ENCODE peak calls at places on chromosome 1, in five cellular contexts. X is body of pancreas, I is hepatocyte, T is ovary, A is kidney. R is an unnamed sample.
A peak's percentile ranks its signal among the peaks of the same experiment; 100 is the strongest.

GRCh38 chr1:117051224-117052064 is 8.7 kb upstream of the TTF2 start:
- DNase-seq in X (no peak), I (no peak), T (no peak), A (no peak), R (peak; percentile 13)

GRCh38 chr1:50110084-50110615 is 1.4 kb downstream of the ELAVL4 start:
- DNase-seq in X (no peak), I (no peak), T (no peak), A (no peak), R (no peak)

GRCh38 chr1:165631403-165632151 is 543 bp downstream of the MGST3 start:
- DNase-seq in X (peak; percentile 66), I (peak; percentile 82), T (peak; percentile 58), A (peak; percentile 86), R (peak; percentile 95)

GRCh38 chr1:11227106-11228077 is 35.0 kb downstream of the MTOR start:
- DNase-seq in X (no peak), I (no peak), T (no peak), A (no peak), R (peak; percentile 2)

GRCh38 chr1:97038410-97038809 is 316.8 kb downstream of the PTBP2 start:
- DNase-seq in X (no peak), I (no peak), T (no peak), A (no peak), R (no peak)

GRCh38 chr1:173862769-173863223 is 5.0 kb downstream of the GAS5 start:
- DNase-seq in X (no peak), I (no peak), T (no peak), A (no peak), R (no peak)

GRCh38 chr1:160362168-160362941 is 4.5 kb upstream of the NHLH1 start:
- DNase-seq in X (no peak), I (no peak), T (no peak), A (no peak), R (no peak)

GRCh38 chr1:41482001-41482765 is 2.3 kb downstream of the EDN2 start:
- DNase-seq in X (peak; percentile 90), I (no peak), T (no peak), A (peak; percentile 93), R (no peak)

GRCh38 chr1:4084896-4085295 is 184.8 kb upstream of the C1orf174 start:
- DNase-seq in X (no peak), I (no peak), T (no peak), A (no peak), R (no peak)

GRCh38 chr1:154325583-154326545 is 539 bp downstream of the ATP8B2 start:
- DNase-seq in X (peak; percentile 62), I (peak; percentile 86), T (peak; percentile 81), A (peak; percentile 84), R (peak; percentile 96)

GRCh38 chr1:236123563-236123962 is 18.8 kb upstream of the GPR137B start:
- DNase-seq in X (no peak), I (no peak), T (no peak), A (no peak), R (no peak)

GRCh38 chr1:27007909-27008582 is 4.6 kb downstream of the TENT5B start:
- DNase-seq in X (peak; percentile 77), I (peak; percentile 87), T (no peak), A (peak; percentile 92), R (peak; percentile 65)

GRCh38 chr1:205250699-205251098 is 23.0 kb downstream of the TMCC2 start:
- DNase-seq in X (no peak), I (no peak), T (no peak), A (no peak), R (no peak)

GRCh38 chr1:45272943-45273342 is 53.8 kb upstream of the HPDL start:
- DNase-seq in X (no peak), I (no peak), T (no peak), A (no peak), R (peak; percentile 39)

GRCh38 chr1:10803971-10804820 is 7.8 kb upstream of the CASZ1 start:
- DNase-seq in X (peak; percentile 76), I (peak; percentile 35), T (no peak), A (peak; percentile 85), R (no peak)

GRCh38 chr1:3747903-3748302 is 4.3 kb upstream of the CCDC27 start:
- DNase-seq in X (no peak), I (no peak), T (no peak), A (peak; percentile 59), R (no peak)

GRCh38 chr1:114118351-114118990 is 35.2 kb downstream of the SYT6 start:
- DNase-seq in X (no peak), I (no peak), T (no peak), A (no peak), R (no peak)

GRCh38 chr1:218705911-218706893 is 361.1 kb downstream of the TGFB2 start:
- DNase-seq in X (no peak), I (peak; percentile 55), T (no peak), A (no peak), R (peak; percentile 96)

GRCh38 chr1:1399870-1400575 is 888 bp upstream of the CCNL2 start:
- DNase-seq in X (no peak), I (no peak), T (no peak), A (no peak), R (peak; percentile 40)

GRCh38 chr1:55217226-55217996 is 2.2 kb upstream of the USP24 start:
- DNase-seq in X (no peak), I (no peak), T (no peak), A (no peak), R (no peak)

GRCh38 chr1:67041836-67042503 is 12.0 kb downstream of the SLC35D1 start:
- DNase-seq in X (no peak), I (no peak), T (no peak), A (no peak), R (peak; percentile 65)

GRCh38 chr1:190258003-190258402 is 219.7 kb downstream of the BRINP3 start:
- DNase-seq in X (no peak), I (no peak), T (no peak), A (peak; percentile 47), R (no peak)

GRCh38 chr1:115647507-115647906 is 5.7 kb downstream of the VANGL1 start:
- DNase-seq in X (no peak), I (no peak), T (no peak), A (no peak), R (no peak)

GRCh38 chr1:85454214-85454613 is 10.7 kb downstream of the DDAH1 start:
- DNase-seq in X (no peak), I (no peak), T (no peak), A (no peak), R (no peak)

GRCh38 chr1:84736445-84736844 is 46.2 kb upstream of the SSX2IP start:
- DNase-seq in X (no peak), I (no peak), T (no peak), A (no peak), R (no peak)

GRCh38 chr1:205505076-205505729 is 734 bp downstream of the CDK18 start:
- DNase-seq in X (no peak), I (peak; percentile 42), T (no peak), A (peak; percentile 69), R (no peak)

GRCh38 chr1:16151200-16151708 is 4.6 kb downstream of the EPHA2 start:
- DNase-seq in X (no peak), I (no peak), T (no peak), A (peak; percentile 80), R (peak; percentile 69)

GRCh38 chr1:26472330-26472900 is at the start of gene HMGN2:
- DNase-seq in X (peak; percentile 93), I (peak; percentile 96), T (peak; percentile 96), A (peak; percentile 98), R (peak; percentile 86)

GRCh38 chr1:211066781-211067384 is 67.1 kb downstream of the KCNH1 start:
- DNase-seq in X (no peak), I (no peak), T (no peak), A (no peak), R (no peak)

GRCh38 chr1:231853588-231854207 is 227.1 kb downstream of the DISC1 start:
- DNase-seq in X (no peak), I (no peak), T (no peak), A (no peak), R (no peak)

GRCh38 chr1:150807674-150808073 is 386 bp downstream of the CTSK start:
- DNase-seq in X (no peak), I (no peak), T (no peak), A (no peak), R (no peak)
- H3K4me1 ChIP-seq in X (peaks cover 10% of the 10 kb centered on the region), I (peaks cover 36% of the 10 kb centered on the region), T (peaks cover 7% of the 10 kb centered on the region), A (no peaks in the 10 kb centered on the region), R (peaks cover 1% of the 10 kb centered on the region)

DNA sequence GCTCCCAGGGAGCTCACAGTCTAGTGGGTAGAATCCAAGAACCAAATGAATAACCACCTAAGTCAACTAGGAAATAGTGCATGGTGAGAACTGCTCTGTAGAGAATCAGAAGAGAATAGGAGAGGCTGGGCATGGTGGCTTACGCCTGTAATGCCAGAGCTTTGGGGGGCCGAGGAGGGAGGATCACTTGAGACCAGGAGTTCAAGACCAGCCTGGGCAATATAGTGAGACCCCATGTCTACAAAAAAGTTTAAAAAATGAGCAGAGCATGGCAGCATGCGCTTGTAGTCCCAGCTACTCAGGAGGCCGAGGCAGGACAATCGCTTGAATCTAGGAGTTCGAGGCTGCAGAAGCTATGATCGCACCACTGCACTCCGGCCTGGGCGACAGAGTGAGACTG is 122.3 kb upstream of the IRF2BP2 start:
- DNase-seq in X (no peak), I (no peak), T (no peak), A (no peak), R (no peak)
- H3K4me1 ChIP-seq in X (peaks cover 7% of the 10 kb centered on the region), I (peaks cover 27% of the 10 kb centered on the region), T (peaks cover 10% of the 10 kb centered on the region), A (peaks cover 11% of the 10 kb centered on the region), R (peaks cover 17% of the 10 kb centered on the region)

DNA sequence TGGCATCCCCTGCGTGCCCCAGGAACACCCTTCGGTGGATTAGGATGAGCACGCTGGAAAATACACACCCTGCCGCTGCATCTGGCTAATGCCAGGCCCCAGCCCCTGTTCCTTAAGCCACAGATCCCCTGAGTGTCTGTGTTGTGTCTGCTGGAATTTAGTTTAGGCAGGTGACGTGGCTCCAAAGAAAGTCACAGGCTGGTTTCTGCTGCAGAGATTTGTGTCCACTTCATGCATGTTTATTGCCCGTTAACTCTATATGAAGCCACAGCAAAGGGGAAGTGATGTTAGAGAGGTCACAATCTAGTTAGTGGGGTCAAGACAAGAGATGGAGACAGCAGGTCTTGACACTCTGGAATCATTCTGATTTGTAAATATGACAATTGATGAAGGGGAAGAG is 120.1 kb upstream of the IRF2BP2 start:
- DNase-seq in X (no peak), I (no peak), T (no peak), A (no peak), R (no peak)
- H3K4me1 ChIP-seq in X (peaks cover 28% of the 10 kb centered on the region), I (peaks cover 49% of the 10 kb centered on the region), T (peaks cover 28% of the 10 kb centered on the region), A (peaks cover 29% of the 10 kb centered on the region), R (peaks cover 33% of the 10 kb centered on the region)

GRCh38 chr1:182301026-182301436 is 90.6 kb downstream of the GLUL start:
- DNase-seq in X (no peak), I (no peak), T (no peak), A (no peak), R (no peak)

GRCh38 chr1:182299728-182300581 is 91.6 kb downstream of the GLUL start:
- DNase-seq in X (peak; percentile 59), I (peak; percentile 68), T (peak; percentile 77), A (no peak), R (no peak)

GRCh38 chr1:182293119-182293589 is 98.4 kb downstream of the GLUL start:
- DNase-seq in X (peak; percentile 23), I (no peak), T (no peak), A (no peak), R (no peak)

GRCh38 chr1:182295697-182296096 is 95.9 kb downstream of the GLUL start:
- DNase-seq in X (no peak), I (no peak), T (no peak), A (no peak), R (no peak)

DNA sequence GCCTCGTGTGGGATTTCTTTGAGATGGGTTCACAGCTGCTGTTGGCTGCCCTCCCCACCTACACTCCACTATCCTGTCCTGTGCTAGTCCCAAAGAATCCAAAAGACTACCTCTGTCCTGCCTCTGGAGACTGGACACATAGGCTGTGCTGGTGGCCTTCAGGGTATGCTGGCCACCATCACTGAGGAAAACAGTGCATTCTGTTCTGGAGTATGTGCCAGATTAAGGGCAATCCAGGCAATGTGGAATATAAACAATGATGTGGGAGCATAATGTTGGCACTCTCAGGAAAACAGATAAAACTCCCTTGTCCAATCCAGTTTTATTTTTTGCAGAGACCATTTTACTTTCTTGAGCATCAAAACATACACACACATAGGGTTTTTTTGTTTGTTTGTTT is 94.3 kb downstream of the GLUL start:
- DNase-seq in X (no peak), I (no peak), T (no peak), A (no peak), R (no peak)
- H3K4me1 ChIP-seq in X (peaks cover 30% of the 10 kb centered on the region), I (peaks cover 18% of the 10 kb centered on the region), T (peaks cover 10% of the 10 kb centered on the region), A (no peaks in the 10 kb centered on the region), R (no peaks in the 10 kb centered on the region)